ENCODE peak calls at places on chromosomes 16 and 17, in nine cellular contexts. E is HCT116, B is RWPE1, S is progenitor cell of endocrine pancreas, D is GM23338, U is mucosa of descending colon, F is tibial artery, X is thoracic aorta, C is uterus. H is an unnamed sample.

GRCh38 chr16:75566889-75567255 is 693 bp downstream of the GABARAPL2 start:
- DNase-seq in X (no peak), F (no peak), C (no peak), D (peak; percentile 64), E (no peak), U (no peak), S (no peak), B (peak; percentile 12), H (no peak)

GRCh38 chr16:86934581-86935322 is 356.4 kb downstream of the FOXL1 start:
- DNase-seq in S (no peak), D (no peak), U (no peak), X (no peak), F (no peak), C (no peak), B (no peak), E (no peak), H (no peak)

GRCh38 chr16:85697441-85697840 is 8.7 kb upstream of the GINS2 start:
- DNase-seq in E (no peak), F (no peak), X (no peak), U (no peak), S (no peak), D (no peak), C (no peak), B (peak; percentile 55), H (no peak)

GRCh38 chr16:68448360-68448970 is at the start of gene SMPD3:
- DNase-seq in B (peak; percentile 95), C (peak; percentile 89), S (peak; percentile 99), X (peak; percentile 81), E (peak; percentile 90), D (peak; percentile 100), U (peak; percentile 98), F (peak; percentile 94), H (peak; percentile 100)

GRCh38 chr17:31492880-31493655 is 101.6 kb downstream of the RAB11FIP4 start:
- DNase-seq in C (no peak), F (no peak), E (no peak), X (no peak), B (no peak), U (peak; percentile 63), D (no peak), S (no peak), H (no peak)

GRCh38 chr16:84552135-84552534 is 47.7 kb upstream of the MEAK7 start:
- DNase-seq in X (no peak), F (no peak), U (no peak), S (no peak), D (no peak), B (no peak), E (no peak), C (no peak), H (no peak)

GRCh38 chr16:3945751-3946603 is 65.5 kb upstream of the CREBBP start:
- DNase-seq in X (peak; percentile 48), U (peak; percentile 54), E (peak; percentile 33), S (no peak), C (no peak), F (no peak), D (peak; percentile 32), B (peak; percentile 77), H (no peak)

GRCh38 chr16:68369697-68370096 is 58.9 kb downstream of the PRMT7 start:
- DNase-seq in C (no peak), S (no peak), E (no peak), D (no peak), F (no peak), U (no peak), B (no peak), X (no peak), H (no peak)

GRCh38 chr16:63789603-63790002 is 1332.3 kb downstream of the CDH11 start:
- DNase-seq in U (no peak), D (peak; percentile 36), S (no peak), F (no peak), C (no peak), B (no peak), E (no peak), X (no peak), H (no peak)
- TF ChIP-seq CTCF in U (no peak), D (peak; percentile 60), S (no peak), F (no peak), C (no peak), B (no peak), E (no peak), X (no peak), H (no peak)

GRCh38 chr16:67263201-67263600 is 14.4 kb downstream of the SLC9A5 start:
- DNase-seq in E (no peak), U (no peak), S (no peak), B (no peak), F (no peak), C (no peak), D (no peak), X (no peak), H (no peak)
- TF ChIP-seq CTCF in E (no peak), U (no peak), S (no peak), B (no peak), F (no peak), C (no peak), D (no peak), X (no peak), H (no peak)

GRCh38 chr16:70703041-70703834 is 17.4 kb upstream of the MTSS2 start:
- DNase-seq in F (peak; percentile 96), S (no peak), B (no peak), D (peak; percentile 70), E (no peak), C (peak; percentile 70), X (peak; percentile 58), U (no peak), H (no peak)
- TF ChIP-seq CTCF in F (peak; percentile 60), S (peak; percentile 35), B (no peak), D (no peak), E (peak; percentile 21), C (peak; percentile 19), X (peak; percentile 65), U (no peak), H (peak; percentile 61)

GRCh38 chr17:49572226-49572625 is 3.4 kb upstream of the NXPH3 start:
- DNase-seq in D (no peak), B (no peak), E (no peak), C (no peak), X (no peak), S (no peak), U (no peak), F (peak; percentile 54), H (no peak)
- TF ChIP-seq CTCF in D (no peak), B (no peak), E (no peak), C (no peak), X (no peak), S (no peak), U (no peak), F (no peak), H (no peak)

DNA sequence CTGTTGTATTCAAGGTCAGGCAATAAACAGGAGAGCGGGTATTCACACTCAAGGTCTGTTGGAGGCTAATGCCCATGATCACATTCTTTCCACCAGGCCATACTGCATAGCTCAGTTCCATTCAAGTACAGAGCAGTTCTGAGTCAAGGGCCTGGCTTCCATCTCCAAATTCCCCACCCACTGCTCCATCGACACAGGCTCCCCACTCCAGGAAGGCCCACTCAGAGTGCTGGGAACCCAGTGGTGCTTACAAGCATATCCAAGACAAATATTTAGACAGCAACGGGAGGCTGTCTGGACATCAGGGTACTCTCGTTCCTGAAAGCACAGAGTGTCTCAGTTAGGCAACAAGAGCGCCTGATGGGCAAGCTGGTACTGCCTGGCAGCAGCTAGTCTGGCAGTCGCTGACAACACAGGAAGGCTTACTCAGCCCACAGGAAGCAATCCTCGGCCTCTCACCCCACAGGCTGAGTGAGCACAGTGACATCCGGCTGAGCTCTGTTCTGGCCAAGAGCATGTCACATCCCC is 40.9 kb downstream of the RFFL start:
- DNase-seq in C (peak; percentile 36), E (no peak), D (no peak), S (no peak), X (peak; percentile 86), B (peak; percentile 73), U (peak; percentile 31), F (peak; percentile 92), H (no peak)
- TF ChIP-seq CTCF in C (peak; percentile 1), E (no peak), D (no peak), S (no peak), X (peak; percentile 44), B (no peak), U (no peak), F (peak; percentile 39), H (no peak)

GRCh38 chr17:3968886-3969524 is 4.8 kb upstream of the ATP2A3 start:
- DNase-seq in B (no peak), U (no peak), D (no peak), C (no peak), F (no peak), E (no peak), S (no peak), X (no peak), H (no peak)
- TF ChIP-seq CTCF in B (no peak), U (no peak), D (no peak), C (no peak), F (no peak), E (no peak), S (no peak), X (no peak), H (no peak)